ENCODE peak calls at places on chromosomes 16 and 17, in four cellular contexts. Y is HepG2, O is GM12878, C is K562. T is an unnamed sample.

GRCh38 chr17:78992542-78993212 is 13.0 kb upstream of the LGALS3BP start:
- DNase-seq in Y (no peak), O (no peak), C (no peak), T (no peak)

GRCh38 chr16:4402439-4403132 is 13.8 kb downstream of the CORO7 start:
- DNase-seq in Y (peak; percentile 45), O (no peak), C (peak; percentile 86), T (peak; percentile 90)

GRCh38 chr17:57327176-57327970 is 71.0 kb downstream of the MSI2 start:
- DNase-seq in Y (no peak), O (no peak), C (no peak), T (no peak)

GRCh38 chr17:81322271-81323082 is 27.4 kb upstream of the SLC38A10 start:
- DNase-seq in Y (peak; percentile 78), O (no peak), C (peak; percentile 99), T (peak; percentile 82)

GRCh38 chr16:12184419-12184831 is 207.9 kb downstream of the SNX29 start:
- DNase-seq in Y (no peak), O (no peak), C (no peak), T (no peak)

GRCh38 chr17:18859256-18859655 is 1.3 kb downstream of the PRPSAP2 start:
- DNase-seq in Y (peak; percentile 28), O (no peak), C (no peak), T (no peak)

GRCh38 chr16:89827383-89828198 is 684 bp upstream of the SPIRE2 start:
- DNase-seq in Y (peak; percentile 79), O (no peak), C (no peak), T (no peak)

GRCh38 chr16:65781363-65781762 is 585.1 kb upstream of the CDH5 start:
- DNase-seq in Y (no peak), O (no peak), C (peak; percentile 20), T (no peak)

GRCh38 chr17:82112181-82112865 is 14.3 kb upstream of the FASN start:
- DNase-seq in Y (no peak), O (no peak), C (no peak), T (no peak)

GRCh38 chr16:30063893-30064745 is 1.4 kb upstream of the ALDOA start:
- DNase-seq in Y (peak; percentile 84), O (peak; percentile 53), C (peak; percentile 73), T (peak; percentile 61)

GRCh38 chr17:58272367-58273280 is 8.1 kb downstream of the MPO start:
- DNase-seq in Y (no peak), O (no peak), C (no peak), T (no peak)

GRCh38 chr17:76527430-76528111 is 9.9 kb downstream of the CYGB start:
- DNase-seq in Y (peak; percentile 80), O (no peak), C (peak; percentile 44), T (no peak)

GRCh38 chr17:80283116-80283852 is 22.6 kb downstream of the RNF213 start:
- DNase-seq in Y (no peak), O (no peak), C (no peak), T (no peak)

GRCh38 chr17:63440127-63440769 is 5.9 kb downstream of the CYB561 start:
- DNase-seq in Y (no peak), O (no peak), C (no peak), T (no peak)

GRCh38 chr17:354651-355556 is 2.3 kb upstream of the RPH3AL start:
- DNase-seq in Y (no peak), O (no peak), C (no peak), T (no peak)

GRCh38 chr17:79160980-79161621 is 86.5 kb downstream of the ENGASE start:
- DNase-seq in Y (no peak), O (no peak), C (peak; percentile 36), T (no peak)

GRCh38 chr16:69217433-69217832 is 30.5 kb downstream of the SNTB2 start:
- DNase-seq in Y (peak; percentile 42), O (no peak), C (no peak), T (no peak)

GRCh38 chr17:76674600-76674999 is 31.0 kb upstream of the ST6GALNAC1 start:
- DNase-seq in Y (no peak), O (no peak), C (no peak), T (peak; percentile 8)

GRCh38 chr16:11677959-11678881 is 10.0 kb downstream of the SNN start:
- DNase-seq in Y (no peak), O (peak; percentile 61), C (no peak), T (no peak)

GRCh38 chr17:78322858-78323455 is 36.9 kb downstream of the SOCS3 start:
- DNase-seq in Y (no peak), O (no peak), C (no peak), T (no peak)

GRCh38 chr17:32142038-32142856 is at the start of gene RHOT1:
- DNase-seq in Y (peak; percentile 73), O (peak; percentile 36), C (peak; percentile 69), T (peak; percentile 60)

GRCh38 chr17:70254735-70255460 is 85.6 kb downstream of the KCNJ2 start:
- DNase-seq in Y (no peak), O (no peak), C (no peak), T (no peak)

GRCh38 chr16:84898447-84898846 is 78.7 kb downstream of the CRISPLD2 start:
- DNase-seq in Y (no peak), O (no peak), C (no peak), T (no peak)

GRCh38 chr17:76273923-76274558 is 8.9 kb downstream of the UBALD2 start:
- DNase-seq in Y (no peak), O (no peak), C (no peak), T (no peak)

GRCh38 chr17:50141750-50142119 is 8.7 kb downstream of the PPP1R9B start:
- DNase-seq in Y (no peak), O (no peak), C (no peak), T (no peak)

GRCh38 chr16:68385371-68385770 is 62.9 kb downstream of the SMPD3 start:
- DNase-seq in Y (no peak), O (no peak), C (no peak), T (no peak)

GRCh38 chr16:15650698-15651161 is 685 bp downstream of the NDE1 start:
- DNase-seq in Y (no peak), O (no peak), C (peak; percentile 35), T (peak; percentile 19)

GRCh38 chr17:61495161-61495857 is 43.1 kb downstream of the TBX4 start:
- DNase-seq in Y (no peak), O (no peak), C (no peak), T (no peak)

GRCh38 chr17:33667052-33667509 is 374.0 kb upstream of the ASIC2 start:
- DNase-seq in Y (no peak), O (peak; percentile 48), C (peak; percentile 32), T (no peak)

GRCh38 chr16:80973991-80974390 is 32.7 kb downstream of the CMC2 start:
- DNase-seq in Y (no peak), O (no peak), C (no peak), T (no peak)

GRCh38 chr16:64167851-64168770 is 953.8 kb downstream of the CDH11 start:
- DNase-seq in Y (no peak), O (no peak), C (no peak), T (no peak)
- TF ChIP-seq FOXK2 in Y (no peak), O (no peak), C (no peak), T (no peak)

GRCh38 chr16:50612849-50613198 is 64.6 kb downstream of the NKD1 start:
- DNase-seq in Y (no peak), O (no peak), C (no peak), T (no peak)

GRCh38 chr16:50611995-50612848 is 64.0 kb downstream of the NKD1 start:
- DNase-seq in Y (no peak), O (no peak), C (no peak), T (no peak)

GRCh38 chr16:50611332-50611934 is 63.2 kb downstream of the NKD1 start:
- DNase-seq in Y (peak; percentile 40), O (no peak), C (peak; percentile 19), T (no peak)

GRCh38 chr16:50609049-50609832 is 61.0 kb downstream of the NKD1 start:
- DNase-seq in Y (no peak), O (no peak), C (no peak), T (no peak)

GRCh38 chr16:50610331-50611262 is 62.4 kb downstream of the NKD1 start:
- DNase-seq in Y (no peak), O (no peak), C (peak; percentile 24), T (no peak)
- TF ChIP-seq BHLHE40 in Y (no peak), O (no peak), C (no peak), T (no peak)

DNA sequence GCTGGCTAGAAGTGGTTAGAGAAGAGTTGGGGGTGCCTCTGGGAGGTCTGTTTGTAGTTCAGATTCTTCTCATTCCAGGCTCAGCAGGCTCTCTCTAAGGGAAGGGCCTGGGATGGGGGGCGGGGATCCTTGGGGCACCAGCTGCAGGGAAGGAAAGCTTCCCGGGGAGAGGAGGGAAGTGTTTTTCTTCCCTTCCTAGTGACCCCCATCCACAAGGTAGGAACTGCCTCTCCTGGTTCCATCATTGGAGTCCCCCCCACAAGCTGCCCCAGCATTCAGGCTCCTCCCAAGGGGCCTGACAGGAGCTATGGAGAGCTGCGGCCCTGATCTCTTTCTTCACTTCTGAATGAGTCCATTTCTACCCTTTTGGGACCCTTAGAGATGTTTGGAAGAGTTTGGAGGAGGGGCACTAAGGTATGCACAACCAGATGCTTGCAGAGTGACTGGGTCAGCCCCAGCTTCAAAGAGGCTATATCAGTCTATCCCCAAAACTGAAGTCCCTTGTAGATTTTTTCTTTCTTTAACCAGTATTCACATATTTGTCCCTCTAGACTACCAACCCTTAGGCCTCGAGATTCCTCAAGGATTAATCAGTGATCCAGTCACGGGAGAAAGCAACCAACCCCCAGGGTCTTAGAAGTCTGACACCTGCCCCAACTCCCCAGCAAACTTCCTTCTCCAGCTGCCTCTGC is 13.9 kb upstream of the FZD2 start:
- DNase-seq in Y (peak; percentile 64), O (no peak), C (no peak), T (no peak)
- TF ChIP-seq FOXK2 in Y (no peak), O (no peak), C (no peak), T (no peak)

GRCh38 chr17:8117980-8118768 is at the start of gene ALOXE3:
- DNase-seq in Y (peak; percentile 49), O (no peak), C (peak; percentile 21), T (no peak)
- TF ChIP-seq BHLHE40 in Y (peak; percentile 90), O (peak; percentile 39), C (peak; percentile 66), T (no peak)

GRCh38 chr17:60139438-60140285 is 10.1 kb upstream of the CA4 start:
- DNase-seq in Y (peak; percentile 47), O (no peak), C (peak; percentile 82), T (no peak)
- TF ChIP-seq FOXK2 in Y (no peak), O (no peak), C (no peak), T (no peak)

GRCh38 chr17:1709403-1709891 is 730 bp downstream of the TLCD2 start:
- DNase-seq in Y (no peak), O (no peak), C (no peak), T (no peak)
- TF ChIP-seq BHLHE40 in Y (no peak), O (no peak), C (no peak), T (no peak)